ENCODE peak calls at places on chromosomes 2 and 18, in ten cellular contexts. One of them, this sample, is unnamed.

GRCh38 chr2:229133155-229133772 is 137.8 kb downstream of the PID1 start:
- DNase-seq in osteocyte: no peak
- DNase-seq in sigmoid colon: no peak
- DNase-seq in astrocyte: peak; percentile 44
- DNase-seq in MM.1S: no peak
- DNase-seq in HFFc6: peak; percentile 29
- DNase-seq in hepatocyte: peak; percentile 60
- DNase-seq in spleen: no peak
- DNase-seq in fibroblast of pulmonary artery: peak; percentile 76
- DNase-seq in AG04449: no peak
- DNase-seq in this sample: no peak

GRCh38 chr2:102114290-102114721 is 28.2 kb upstream of the IL1R1 start:
- DNase-seq in sigmoid colon: no peak
- DNase-seq in astrocyte: peak; percentile 100
- DNase-seq in osteocyte: no peak
- DNase-seq in spleen: no peak
- DNase-seq in AG04449: peak; percentile 78
- DNase-seq in hepatocyte: no peak
- DNase-seq in HFFc6: no peak
- DNase-seq in MM.1S: no peak
- DNase-seq in fibroblast of pulmonary artery: peak; percentile 93
- DNase-seq in this sample: no peak

GRCh38 chr2:99101697-99102096 is 39.8 kb upstream of the C2orf15 start:
- DNase-seq in osteocyte: no peak
- DNase-seq in HFFc6: no peak
- DNase-seq in AG04449: no peak
- DNase-seq in hepatocyte: no peak
- DNase-seq in astrocyte: no peak
- DNase-seq in spleen: no peak
- DNase-seq in fibroblast of pulmonary artery: peak; percentile 38
- DNase-seq in sigmoid colon: no peak
- DNase-seq in MM.1S: no peak
- DNase-seq in this sample: no peak

GRCh38 chr2:195734395-195734794 is 77.4 kb downstream of the SLC39A10 start:
- DNase-seq in MM.1S: no peak
- DNase-seq in HFFc6: no peak
- DNase-seq in sigmoid colon: no peak
- DNase-seq in AG04449: no peak
- DNase-seq in fibroblast of pulmonary artery: no peak
- DNase-seq in astrocyte: no peak
- DNase-seq in osteocyte: no peak
- DNase-seq in spleen: no peak
- DNase-seq in hepatocyte: no peak
- DNase-seq in this sample: no peak

GRCh38 chr2:26982102-26982742 is 11.8 kb downstream of the MAPRE3 start:
- DNase-seq in AG04449: no peak
- DNase-seq in MM.1S: no peak
- DNase-seq in HFFc6: no peak
- DNase-seq in hepatocyte: peak; percentile 81
- DNase-seq in astrocyte: peak; percentile 37
- DNase-seq in osteocyte: no peak
- DNase-seq in fibroblast of pulmonary artery: peak; percentile 81
- DNase-seq in sigmoid colon: peak; percentile 90
- DNase-seq in spleen: no peak
- DNase-seq in this sample: no peak

GRCh38 chr2:219571311-219572236 is at the start of gene OBSL1:
- DNase-seq in sigmoid colon: peak; percentile 83
- DNase-seq in spleen: no peak
- DNase-seq in osteocyte: peak; percentile 91
- DNase-seq in hepatocyte: peak; percentile 89
- DNase-seq in HFFc6: peak; percentile 38
- DNase-seq in AG04449: peak; percentile 24
- DNase-seq in astrocyte: peak; percentile 67
- DNase-seq in fibroblast of pulmonary artery: peak; percentile 79
- DNase-seq in MM.1S: no peak
- DNase-seq in this sample: no peak

GRCh38 chr2:236219411-236219810 is 44.8 kb downstream of the ASB18 start:
- DNase-seq in HFFc6: no peak
- DNase-seq in spleen: no peak
- DNase-seq in AG04449: no peak
- DNase-seq in astrocyte: no peak
- DNase-seq in hepatocyte: no peak
- DNase-seq in osteocyte: peak; percentile 70
- DNase-seq in fibroblast of pulmonary artery: no peak
- DNase-seq in sigmoid colon: no peak
- DNase-seq in MM.1S: no peak
- DNase-seq in this sample: no peak

GRCh38 chr2:84545030-84545429 is 28.7 kb downstream of the DNAH6 start:
- DNase-seq in sigmoid colon: no peak
- DNase-seq in osteocyte: no peak
- DNase-seq in hepatocyte: no peak
- DNase-seq in astrocyte: no peak
- DNase-seq in AG04449: no peak
- DNase-seq in spleen: no peak
- DNase-seq in fibroblast of pulmonary artery: no peak
- DNase-seq in MM.1S: no peak
- DNase-seq in HFFc6: no peak
- DNase-seq in this sample: no peak

GRCh38 chr2:28433935-28434599 is 41.4 kb downstream of the FOSL2 start:
- DNase-seq in sigmoid colon: no peak
- DNase-seq in osteocyte: no peak
- DNase-seq in fibroblast of pulmonary artery: no peak
- DNase-seq in AG04449: no peak
- DNase-seq in MM.1S: no peak
- DNase-seq in hepatocyte: no peak
- DNase-seq in astrocyte: no peak
- DNase-seq in spleen: peak; percentile 56
- DNase-seq in HFFc6: no peak
- DNase-seq in this sample: no peak

GRCh38 chr2:199581935-199582336 is 124.2 kb upstream of the SATB2 start:
- DNase-seq in AG04449: no peak
- DNase-seq in osteocyte: no peak
- DNase-seq in HFFc6: no peak
- DNase-seq in fibroblast of pulmonary artery: peak; percentile 25
- DNase-seq in spleen: no peak
- DNase-seq in hepatocyte: no peak
- DNase-seq in MM.1S: no peak
- DNase-seq in astrocyte: no peak
- DNase-seq in sigmoid colon: no peak
- DNase-seq in this sample: no peak

GRCh38 chr18:64403784-64404498 is 255.1 kb upstream of the LINC00305 start:
- DNase-seq in sigmoid colon: no peak
- DNase-seq in hepatocyte: no peak
- DNase-seq in fibroblast of pulmonary artery: no peak
- DNase-seq in osteocyte: no peak
- DNase-seq in astrocyte: no peak
- DNase-seq in spleen: no peak
- DNase-seq in HFFc6: no peak
- DNase-seq in AG04449: no peak
- DNase-seq in MM.1S: peak; percentile 62
- DNase-seq in this sample: no peak

DNA sequence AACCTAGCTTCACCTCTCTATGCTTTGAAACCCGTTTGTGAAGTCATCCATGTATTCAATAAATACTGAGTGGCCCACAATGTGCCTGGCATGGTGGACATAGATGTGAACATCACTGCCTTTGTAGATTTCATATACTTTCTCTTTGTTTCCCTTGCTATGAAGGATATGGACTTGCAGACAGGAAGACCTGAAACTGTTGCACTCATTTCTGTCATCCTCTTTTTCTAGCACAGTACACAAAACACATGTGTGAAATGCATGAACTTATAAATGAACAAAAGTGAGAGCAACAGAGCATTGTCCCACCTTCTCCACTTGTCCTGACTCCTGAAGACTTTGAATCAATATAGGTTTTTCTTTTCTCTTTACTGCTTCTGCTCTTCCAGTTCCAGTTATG is 249.4 kb upstream of the LINC00305 start:
- DNase-seq in astrocyte: no peak
- DNase-seq in AG04449: no peak
- DNase-seq in HFFc6: no peak
- DNase-seq in MM.1S: no peak
- DNase-seq in spleen: no peak
- DNase-seq in hepatocyte: no peak
- DNase-seq in fibroblast of pulmonary artery: no peak
- DNase-seq in osteocyte: no peak
- DNase-seq in sigmoid colon: no peak
- DNase-seq in this sample: no peak
- TF ChIP-seq CTCF in astrocyte: no peak
- TF ChIP-seq CTCF in AG04449: no peak
- TF ChIP-seq CTCF in HFFc6: no peak
- TF ChIP-seq CTCF in MM.1S: no peak
- TF ChIP-seq CTCF in spleen: no peak
- TF ChIP-seq CTCF in hepatocyte: no peak
- TF ChIP-seq CTCF in fibroblast of pulmonary artery: no peak
- TF ChIP-seq CTCF in osteocyte: no peak
- TF ChIP-seq CTCF in sigmoid colon: no peak
- TF ChIP-seq CTCF in this sample: no peak

DNA sequence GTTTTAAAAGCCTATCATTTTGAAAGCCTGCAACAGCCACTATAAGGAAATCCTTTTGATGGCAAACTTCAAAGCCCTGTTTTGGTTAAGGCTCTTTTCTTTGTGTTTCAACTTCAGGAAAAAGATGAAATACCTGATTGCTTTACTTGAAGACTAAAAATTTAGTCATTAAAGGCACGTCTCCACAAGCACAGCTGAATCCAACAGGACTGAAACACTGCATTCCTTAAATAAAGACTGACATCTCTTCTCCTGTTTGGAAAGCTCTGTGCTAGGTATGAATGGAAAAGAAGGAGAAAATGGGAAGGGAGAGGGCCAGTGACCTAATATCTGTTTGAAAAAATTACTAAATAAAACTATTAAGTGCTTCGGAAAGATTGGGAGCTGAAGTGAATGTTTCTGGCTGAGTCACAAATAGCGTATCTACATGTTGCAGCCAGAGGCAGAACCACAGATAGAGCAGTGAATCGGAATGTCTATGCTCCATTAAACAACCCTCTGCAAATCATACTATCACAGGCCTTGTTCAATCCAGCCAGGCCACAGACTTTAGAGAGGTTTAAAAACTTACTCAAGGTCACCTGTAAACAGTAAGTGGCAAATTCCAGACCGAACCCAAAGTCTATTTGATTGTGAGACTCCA is 21.1 kb upstream of the RALBP1 start:
- DNase-seq in spleen: no peak
- DNase-seq in sigmoid colon: no peak
- DNase-seq in osteocyte: no peak
- DNase-seq in HFFc6: peak; percentile 40
- DNase-seq in fibroblast of pulmonary artery: peak; percentile 48
- DNase-seq in astrocyte: peak; percentile 86
- DNase-seq in MM.1S: no peak
- DNase-seq in AG04449: no peak
- DNase-seq in hepatocyte: no peak
- DNase-seq in this sample: no peak
- TF ChIP-seq CTCF in spleen: no peak
- TF ChIP-seq CTCF in sigmoid colon: no peak
- TF ChIP-seq CTCF in osteocyte: no peak
- TF ChIP-seq CTCF in HFFc6: no peak
- TF ChIP-seq CTCF in fibroblast of pulmonary artery: no peak
- TF ChIP-seq CTCF in astrocyte: no peak
- TF ChIP-seq CTCF in MM.1S: no peak
- TF ChIP-seq CTCF in AG04449: no peak
- TF ChIP-seq CTCF in hepatocyte: no peak
- TF ChIP-seq CTCF in this sample: no peak

GRCh38 chr2:42338567-42339190 is 22.3 kb downstream of the COX7A2L start:
- DNase-seq in sigmoid colon: no peak
- DNase-seq in AG04449: no peak
- DNase-seq in osteocyte: no peak
- DNase-seq in astrocyte: no peak
- DNase-seq in spleen: no peak
- DNase-seq in hepatocyte: no peak
- DNase-seq in HFFc6: no peak
- DNase-seq in fibroblast of pulmonary artery: no peak
- DNase-seq in MM.1S: no peak
- DNase-seq in this sample: no peak

GRCh38 chr2:42337846-42338566 is 23.0 kb downstream of the COX7A2L start:
- DNase-seq in osteocyte: no peak
- DNase-seq in hepatocyte: no peak
- DNase-seq in MM.1S: no peak
- DNase-seq in HFFc6: no peak
- DNase-seq in sigmoid colon: no peak
- DNase-seq in AG04449: no peak
- DNase-seq in spleen: no peak
- DNase-seq in astrocyte: no peak
- DNase-seq in fibroblast of pulmonary artery: no peak
- DNase-seq in this sample: no peak

GRCh38 chr2:42335514-42336104 is 25.4 kb downstream of the COX7A2L start:
- DNase-seq in sigmoid colon: no peak
- DNase-seq in fibroblast of pulmonary artery: no peak
- DNase-seq in osteocyte: no peak
- DNase-seq in MM.1S: no peak
- DNase-seq in hepatocyte: no peak
- DNase-seq in spleen: no peak
- DNase-seq in HFFc6: no peak
- DNase-seq in AG04449: no peak
- DNase-seq in astrocyte: no peak
- DNase-seq in this sample: no peak

GRCh38 chr2:42336361-42336965 is 24.6 kb downstream of the COX7A2L start:
- DNase-seq in astrocyte: no peak
- DNase-seq in MM.1S: no peak
- DNase-seq in fibroblast of pulmonary artery: no peak
- DNase-seq in AG04449: no peak
- DNase-seq in sigmoid colon: no peak
- DNase-seq in hepatocyte: no peak
- DNase-seq in HFFc6: no peak
- DNase-seq in spleen: no peak
- DNase-seq in osteocyte: no peak
- DNase-seq in this sample: no peak

GRCh38 chr2:42337356-42337820 is 23.6 kb downstream of the COX7A2L start:
- DNase-seq in spleen: no peak
- DNase-seq in fibroblast of pulmonary artery: no peak
- DNase-seq in AG04449: no peak
- DNase-seq in HFFc6: no peak
- DNase-seq in astrocyte: no peak
- DNase-seq in sigmoid colon: no peak
- DNase-seq in MM.1S: no peak
- DNase-seq in osteocyte: no peak
- DNase-seq in hepatocyte: no peak
- DNase-seq in this sample: no peak
- TF ChIP-seq CTCF in spleen: no peak
- TF ChIP-seq CTCF in fibroblast of pulmonary artery: peak; percentile 19
- TF ChIP-seq CTCF in AG04449: no peak
- TF ChIP-seq CTCF in HFFc6: peak; percentile 42
- TF ChIP-seq CTCF in astrocyte: peak; percentile 25
- TF ChIP-seq CTCF in sigmoid colon: no peak
- TF ChIP-seq CTCF in MM.1S: peak; percentile 8
- TF ChIP-seq CTCF in osteocyte: no peak
- TF ChIP-seq CTCF in hepatocyte: no peak
- TF ChIP-seq CTCF in this sample: no peak

DNA sequence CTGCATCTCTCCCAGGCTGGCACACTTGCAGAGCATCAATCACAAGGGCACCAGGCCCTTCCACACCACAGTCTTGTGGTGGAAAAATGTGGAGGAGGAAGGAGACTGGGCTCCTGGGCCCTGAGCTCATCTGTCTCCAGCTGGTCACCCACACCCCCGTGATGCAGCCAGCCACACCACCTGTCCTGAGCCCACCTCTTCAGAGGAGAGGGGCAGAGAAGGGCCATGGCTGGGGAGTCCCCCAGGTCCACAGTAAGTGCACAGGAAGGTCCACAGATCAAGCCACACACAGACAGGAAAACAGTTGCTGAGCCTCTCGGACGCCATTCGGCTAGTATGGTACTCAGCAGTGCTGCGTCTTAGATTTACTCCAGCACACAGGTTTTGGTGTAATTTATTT is 203.5 kb upstream of the SALL3 start:
- DNase-seq in spleen: peak; percentile 49
- DNase-seq in MM.1S: no peak
- DNase-seq in osteocyte: no peak
- DNase-seq in HFFc6: no peak
- DNase-seq in AG04449: no peak
- DNase-seq in sigmoid colon: peak; percentile 40
- DNase-seq in hepatocyte: no peak
- DNase-seq in fibroblast of pulmonary artery: no peak
- DNase-seq in astrocyte: no peak
- DNase-seq in this sample: no peak
- TF ChIP-seq CTCF in spleen: no peak
- TF ChIP-seq CTCF in MM.1S: no peak
- TF ChIP-seq CTCF in osteocyte: no peak
- TF ChIP-seq CTCF in HFFc6: no peak
- TF ChIP-seq CTCF in AG04449: no peak
- TF ChIP-seq CTCF in sigmoid colon: no peak
- TF ChIP-seq CTCF in hepatocyte: no peak
- TF ChIP-seq CTCF in fibroblast of pulmonary artery: no peak
- TF ChIP-seq CTCF in astrocyte: no peak
- TF ChIP-seq CTCF in this sample: no peak